ENCODE peak calls at places on chromosomes 3 and 15, in five cellular contexts. One of them, this sample, is unnamed.

GRCh38 chr3:84905556-84905920 is 53.3 kb upstream of the CADM2 start:
- DNase-seq in NCI-H1417: no peak
- DNase-seq in activated T-helper 2 cell treated with anti-CD3 and anti-CD28 coated beads, Interferon-gamma antibody, Interleukin-2, Interleukin-4, amounts not matched to agents 10 μg/mL and 5 μg/mL and 100 μg/mL, durations not matched to agents 14 hours and 24 hours and 36 hours: no peak
- DNase-seq in iPS DF 19.7: no peak
- DNase-seq in left kidney: no peak
- DNase-seq in this sample: no peak

GRCh38 chr15:72562878-72563277 is 88.7 kb downstream of the ARIH1 start:
- DNase-seq in NCI-H1417: no peak
- DNase-seq in iPS DF 19.7: no peak
- DNase-seq in activated T-helper 2 cell treated with anti-CD3 and anti-CD28 coated beads, Interferon-gamma antibody, Interleukin-2, Interleukin-4, amounts not matched to agents 10 μg/mL and 5 μg/mL and 100 μg/mL, durations not matched to agents 14 hours and 24 hours and 36 hours: no peak
- DNase-seq in left kidney: no peak
- DNase-seq in this sample: no peak

GRCh38 chr15:60396964-60397771 is 618 bp downstream of the ANXA2 start:
- DNase-seq in left kidney: peak
- DNase-seq in iPS DF 19.7: no peak
- DNase-seq in activated T-helper 2 cell treated with anti-CD3 and anti-CD28 coated beads, Interferon-gamma antibody, Interleukin-2, Interleukin-4, amounts not matched to agents 10 μg/mL and 5 μg/mL and 100 μg/mL, durations not matched to agents 14 hours and 24 hours and 36 hours: peak
- DNase-seq in NCI-H1417: no peak
- DNase-seq in this sample: peak

GRCh38 chr3:177195941-177196472 is 1.3 kb downstream of the TBL1XR1 start:
- DNase-seq in NCI-H1417: peak
- DNase-seq in left kidney: no peak
- DNase-seq in activated T-helper 2 cell treated with anti-CD3 and anti-CD28 coated beads, Interferon-gamma antibody, Interleukin-2, Interleukin-4, amounts not matched to agents 10 μg/mL and 5 μg/mL and 100 μg/mL, durations not matched to agents 14 hours and 24 hours and 36 hours: no peak
- DNase-seq in iPS DF 19.7: no peak
- DNase-seq in this sample: peak

GRCh38 chr15:65392368-65392767 is 14.6 kb upstream of the IGDCC3 start:
- DNase-seq in NCI-H1417: no peak
- DNase-seq in left kidney: no peak
- DNase-seq in activated T-helper 2 cell treated with anti-CD3 and anti-CD28 coated beads, Interferon-gamma antibody, Interleukin-2, Interleukin-4, amounts not matched to agents 10 μg/mL and 5 μg/mL and 100 μg/mL, durations not matched to agents 14 hours and 24 hours and 36 hours: no peak
- DNase-seq in iPS DF 19.7: no peak
- DNase-seq in this sample: no peak

GRCh38 chr3:169809230-169809795 is 3.4 kb upstream of the LRRIQ4 start:
- DNase-seq in iPS DF 19.7: no peak
- DNase-seq in left kidney: no peak
- DNase-seq in activated T-helper 2 cell treated with anti-CD3 and anti-CD28 coated beads, Interferon-gamma antibody, Interleukin-2, Interleukin-4, amounts not matched to agents 10 μg/mL and 5 μg/mL and 100 μg/mL, durations not matched to agents 14 hours and 24 hours and 36 hours: no peak
- DNase-seq in NCI-H1417: no peak
- DNase-seq in this sample: no peak

GRCh38 chr3:120559228-120560061 is 36.7 kb upstream of the NDUFB4 start:
- DNase-seq in NCI-H1417: peak
- DNase-seq in iPS DF 19.7: no peak
- DNase-seq in activated T-helper 2 cell treated with anti-CD3 and anti-CD28 coated beads, Interferon-gamma antibody, Interleukin-2, Interleukin-4, amounts not matched to agents 10 μg/mL and 5 μg/mL and 100 μg/mL, durations not matched to agents 14 hours and 24 hours and 36 hours: no peak
- DNase-seq in left kidney: peak
- DNase-seq in this sample: no peak

GRCh38 chr3:181710581-181711255 is 1.0 kb upstream of the SOX2 start:
- DNase-seq in iPS DF 19.7: no peak
- DNase-seq in NCI-H1417: peak
- DNase-seq in activated T-helper 2 cell treated with anti-CD3 and anti-CD28 coated beads, Interferon-gamma antibody, Interleukin-2, Interleukin-4, amounts not matched to agents 10 μg/mL and 5 μg/mL and 100 μg/mL, durations not matched to agents 14 hours and 24 hours and 36 hours: no peak
- DNase-seq in left kidney: peak
- DNase-seq in this sample: no peak

GRCh38 chr15:39944711-39945110 is 10.8 kb downstream of the EIF2AK4 start:
- DNase-seq in iPS DF 19.7: no peak
- DNase-seq in NCI-H1417: no peak
- DNase-seq in left kidney: no peak
- DNase-seq in activated T-helper 2 cell treated with anti-CD3 and anti-CD28 coated beads, Interferon-gamma antibody, Interleukin-2, Interleukin-4, amounts not matched to agents 10 μg/mL and 5 μg/mL and 100 μg/mL, durations not matched to agents 14 hours and 24 hours and 36 hours: no peak
- DNase-seq in this sample: no peak

GRCh38 chr3:40725026-40725425 is 200.3 kb downstream of the ZNF621 start:
- DNase-seq in NCI-H1417: peak
- DNase-seq in iPS DF 19.7: no peak
- DNase-seq in left kidney: no peak
- DNase-seq in activated T-helper 2 cell treated with anti-CD3 and anti-CD28 coated beads, Interferon-gamma antibody, Interleukin-2, Interleukin-4, amounts not matched to agents 10 μg/mL and 5 μg/mL and 100 μg/mL, durations not matched to agents 14 hours and 24 hours and 36 hours: no peak
- DNase-seq in this sample: no peak

GRCh38 chr3:148991219-148992026 is at the start of gene GYG1:
- DNase-seq in iPS DF 19.7: peak
- DNase-seq in activated T-helper 2 cell treated with anti-CD3 and anti-CD28 coated beads, Interferon-gamma antibody, Interleukin-2, Interleukin-4, amounts not matched to agents 10 μg/mL and 5 μg/mL and 100 μg/mL, durations not matched to agents 14 hours and 24 hours and 36 hours: peak
- DNase-seq in left kidney: peak
- DNase-seq in NCI-H1417: peak
- DNase-seq in this sample: peak

GRCh38 chr15:67051088-67051659 is 14.2 kb upstream of the SMAD3 start:
- DNase-seq in activated T-helper 2 cell treated with anti-CD3 and anti-CD28 coated beads, Interferon-gamma antibody, Interleukin-2, Interleukin-4, amounts not matched to agents 10 μg/mL and 5 μg/mL and 100 μg/mL, durations not matched to agents 14 hours and 24 hours and 36 hours: no peak
- DNase-seq in NCI-H1417: no peak
- DNase-seq in left kidney: no peak
- DNase-seq in iPS DF 19.7: no peak
- DNase-seq in this sample: no peak

GRCh38 chr15:81502436-81502835 is 128.4 kb upstream of the TMC3 start:
- DNase-seq in iPS DF 19.7: no peak
- DNase-seq in NCI-H1417: no peak
- DNase-seq in left kidney: no peak
- DNase-seq in activated T-helper 2 cell treated with anti-CD3 and anti-CD28 coated beads, Interferon-gamma antibody, Interleukin-2, Interleukin-4, amounts not matched to agents 10 μg/mL and 5 μg/mL and 100 μg/mL, durations not matched to agents 14 hours and 24 hours and 36 hours: no peak
- DNase-seq in this sample: no peak

GRCh38 chr15:96345560-96346389 is 15.3 kb downstream of the NR2F2 start:
- DNase-seq in iPS DF 19.7: no peak
- DNase-seq in left kidney: peak
- DNase-seq in NCI-H1417: peak
- DNase-seq in activated T-helper 2 cell treated with anti-CD3 and anti-CD28 coated beads, Interferon-gamma antibody, Interleukin-2, Interleukin-4, amounts not matched to agents 10 μg/mL and 5 μg/mL and 100 μg/mL, durations not matched to agents 14 hours and 24 hours and 36 hours: no peak
- DNase-seq in this sample: no peak

GRCh38 chr3:5554245-5554747 is 366.8 kb downstream of the EDEM1 start:
- DNase-seq in NCI-H1417: no peak
- DNase-seq in activated T-helper 2 cell treated with anti-CD3 and anti-CD28 coated beads, Interferon-gamma antibody, Interleukin-2, Interleukin-4, amounts not matched to agents 10 μg/mL and 5 μg/mL and 100 μg/mL, durations not matched to agents 14 hours and 24 hours and 36 hours: no peak
- DNase-seq in iPS DF 19.7: no peak
- DNase-seq in left kidney: no peak
- DNase-seq in this sample: no peak

GRCh38 chr15:35206060-35206675 is 121.1 kb upstream of the NANOGP8 start:
- DNase-seq in left kidney: no peak
- DNase-seq in NCI-H1417: no peak
- DNase-seq in iPS DF 19.7: no peak
- DNase-seq in activated T-helper 2 cell treated with anti-CD3 and anti-CD28 coated beads, Interferon-gamma antibody, Interleukin-2, Interleukin-4, amounts not matched to agents 10 μg/mL and 5 μg/mL and 100 μg/mL, durations not matched to agents 14 hours and 24 hours and 36 hours: no peak
- DNase-seq in this sample: no peak

GRCh38 chr15:74403981-74404563 is 29.7 kb downstream of the SEMA7A start:
- DNase-seq in NCI-H1417: no peak
- DNase-seq in iPS DF 19.7: no peak
- DNase-seq in activated T-helper 2 cell treated with anti-CD3 and anti-CD28 coated beads, Interferon-gamma antibody, Interleukin-2, Interleukin-4, amounts not matched to agents 10 μg/mL and 5 μg/mL and 100 μg/mL, durations not matched to agents 14 hours and 24 hours and 36 hours: no peak
- DNase-seq in left kidney: peak
- DNase-seq in this sample: no peak

GRCh38 chr3:116440196-116440595 is 5.1 kb downstream of the LSAMP start:
- DNase-seq in activated T-helper 2 cell treated with anti-CD3 and anti-CD28 coated beads, Interferon-gamma antibody, Interleukin-2, Interleukin-4, amounts not matched to agents 10 μg/mL and 5 μg/mL and 100 μg/mL, durations not matched to agents 14 hours and 24 hours and 36 hours: no peak
- DNase-seq in NCI-H1417: no peak
- DNase-seq in iPS DF 19.7: no peak
- DNase-seq in left kidney: no peak
- DNase-seq in this sample: no peak

GRCh38 chr15:66126057-66126855 is 127.3 kb downstream of the MEGF11 start:
- DNase-seq in left kidney: peak
- DNase-seq in activated T-helper 2 cell treated with anti-CD3 and anti-CD28 coated beads, Interferon-gamma antibody, Interleukin-2, Interleukin-4, amounts not matched to agents 10 μg/mL and 5 μg/mL and 100 μg/mL, durations not matched to agents 14 hours and 24 hours and 36 hours: no peak
- DNase-seq in iPS DF 19.7: no peak
- DNase-seq in NCI-H1417: peak
- DNase-seq in this sample: no peak

GRCh38 chr3:87361956-87362355 is 85.6 kb upstream of the POU1F1 start:
- DNase-seq in iPS DF 19.7: no peak
- DNase-seq in NCI-H1417: no peak
- DNase-seq in left kidney: no peak
- DNase-seq in activated T-helper 2 cell treated with anti-CD3 and anti-CD28 coated beads, Interferon-gamma antibody, Interleukin-2, Interleukin-4, amounts not matched to agents 10 μg/mL and 5 μg/mL and 100 μg/mL, durations not matched to agents 14 hours and 24 hours and 36 hours: no peak
- DNase-seq in this sample: no peak

GRCh38 chr3:46904303-46905190 is 27.0 kb downstream of the PTH1R start:
- DNase-seq in left kidney: no peak
- DNase-seq in activated T-helper 2 cell treated with anti-CD3 and anti-CD28 coated beads, Interferon-gamma antibody, Interleukin-2, Interleukin-4, amounts not matched to agents 10 μg/mL and 5 μg/mL and 100 μg/mL, durations not matched to agents 14 hours and 24 hours and 36 hours: no peak
- DNase-seq in NCI-H1417: no peak
- DNase-seq in iPS DF 19.7: no peak
- DNase-seq in this sample: no peak

GRCh38 chr15:80588801-80589200 is 106.3 kb upstream of the ABHD17C start:
- DNase-seq in left kidney: no peak
- DNase-seq in activated T-helper 2 cell treated with anti-CD3 and anti-CD28 coated beads, Interferon-gamma antibody, Interleukin-2, Interleukin-4, amounts not matched to agents 10 μg/mL and 5 μg/mL and 100 μg/mL, durations not matched to agents 14 hours and 24 hours and 36 hours: no peak
- DNase-seq in iPS DF 19.7: no peak
- DNase-seq in NCI-H1417: no peak
- DNase-seq in this sample: no peak

GRCh38 chr3:132723551-132723950 is 1.3 kb upstream of the NPHP3 start:
- DNase-seq in activated T-helper 2 cell treated with anti-CD3 and anti-CD28 coated beads, Interferon-gamma antibody, Interleukin-2, Interleukin-4, amounts not matched to agents 10 μg/mL and 5 μg/mL and 100 μg/mL, durations not matched to agents 14 hours and 24 hours and 36 hours: no peak
- DNase-seq in NCI-H1417: no peak
- DNase-seq in left kidney: no peak
- DNase-seq in iPS DF 19.7: no peak
- DNase-seq in this sample: no peak

GRCh38 chr15:31256385-31257265 is 70.0 kb upstream of the KLF13 start:
- DNase-seq in left kidney: no peak
- DNase-seq in iPS DF 19.7: no peak
- DNase-seq in activated T-helper 2 cell treated with anti-CD3 and anti-CD28 coated beads, Interferon-gamma antibody, Interleukin-2, Interleukin-4, amounts not matched to agents 10 μg/mL and 5 μg/mL and 100 μg/mL, durations not matched to agents 14 hours and 24 hours and 36 hours: no peak
- DNase-seq in NCI-H1417: no peak
- DNase-seq in this sample: no peak

GRCh38 chr15:100767002-100767825 is 112.4 kb upstream of the ALDH1A3 start:
- DNase-seq in activated T-helper 2 cell treated with anti-CD3 and anti-CD28 coated beads, Interferon-gamma antibody, Interleukin-2, Interleukin-4, amounts not matched to agents 10 μg/mL and 5 μg/mL and 100 μg/mL, durations not matched to agents 14 hours and 24 hours and 36 hours: no peak
- DNase-seq in NCI-H1417: no peak
- DNase-seq in iPS DF 19.7: no peak
- DNase-seq in left kidney: no peak
- DNase-seq in this sample: no peak

GRCh38 chr3:8110966-8111798 is 390.4 kb upstream of the LMCD1 start:
- DNase-seq in NCI-H1417: peak
- DNase-seq in iPS DF 19.7: peak
- DNase-seq in left kidney: peak
- DNase-seq in activated T-helper 2 cell treated with anti-CD3 and anti-CD28 coated beads, Interferon-gamma antibody, Interleukin-2, Interleukin-4, amounts not matched to agents 10 μg/mL and 5 μg/mL and 100 μg/mL, durations not matched to agents 14 hours and 24 hours and 36 hours: peak
- DNase-seq in this sample: peak

GRCh38 chr3:188926741-188927650 is 244.8 kb upstream of the TPRG1 start:
- DNase-seq in activated T-helper 2 cell treated with anti-CD3 and anti-CD28 coated beads, Interferon-gamma antibody, Interleukin-2, Interleukin-4, amounts not matched to agents 10 μg/mL and 5 μg/mL and 100 μg/mL, durations not matched to agents 14 hours and 24 hours and 36 hours: no peak
- DNase-seq in iPS DF 19.7: no peak
- DNase-seq in left kidney: peak
- DNase-seq in NCI-H1417: no peak
- DNase-seq in this sample: no peak

GRCh38 chr3:30169459-30169858 is 436.9 kb upstream of the TGFBR2 start:
- DNase-seq in activated T-helper 2 cell treated with anti-CD3 and anti-CD28 coated beads, Interferon-gamma antibody, Interleukin-2, Interleukin-4, amounts not matched to agents 10 μg/mL and 5 μg/mL and 100 μg/mL, durations not matched to agents 14 hours and 24 hours and 36 hours: no peak
- DNase-seq in NCI-H1417: peak
- DNase-seq in iPS DF 19.7: no peak
- DNase-seq in left kidney: no peak
- DNase-seq in this sample: no peak

GRCh38 chr3:133964547-133964946 is 65.2 kb downstream of the SLCO2A1 start:
- DNase-seq in left kidney: no peak
- DNase-seq in NCI-H1417: no peak
- DNase-seq in iPS DF 19.7: no peak
- DNase-seq in activated T-helper 2 cell treated with anti-CD3 and anti-CD28 coated beads, Interferon-gamma antibody, Interleukin-2, Interleukin-4, amounts not matched to agents 10 μg/mL and 5 μg/mL and 100 μg/mL, durations not matched to agents 14 hours and 24 hours and 36 hours: no peak
- DNase-seq in this sample: no peak

GRCh38 chr3:192011137-192011536 is 550.2 kb downstream of the PYDC2 start:
- DNase-seq in NCI-H1417: no peak
- DNase-seq in activated T-helper 2 cell treated with anti-CD3 and anti-CD28 coated beads, Interferon-gamma antibody, Interleukin-2, Interleukin-4, amounts not matched to agents 10 μg/mL and 5 μg/mL and 100 μg/mL, durations not matched to agents 14 hours and 24 hours and 36 hours: no peak
- DNase-seq in left kidney: no peak
- DNase-seq in iPS DF 19.7: no peak
- DNase-seq in this sample: no peak

GRCh38 chr3:139657434-139657833 is 20.3 kb downstream of the NMNAT3 start:
- DNase-seq in NCI-H1417: no peak
- DNase-seq in activated T-helper 2 cell treated with anti-CD3 and anti-CD28 coated beads, Interferon-gamma antibody, Interleukin-2, Interleukin-4, amounts not matched to agents 10 μg/mL and 5 μg/mL and 100 μg/mL, durations not matched to agents 14 hours and 24 hours and 36 hours: no peak
- DNase-seq in iPS DF 19.7: no peak
- DNase-seq in left kidney: no peak
- DNase-seq in this sample: no peak

GRCh38 chr3:194587438-194587931 is 45.7 kb downstream of the TMEM44 start:
- DNase-seq in NCI-H1417: no peak
- DNase-seq in activated T-helper 2 cell treated with anti-CD3 and anti-CD28 coated beads, Interferon-gamma antibody, Interleukin-2, Interleukin-4, amounts not matched to agents 10 μg/mL and 5 μg/mL and 100 μg/mL, durations not matched to agents 14 hours and 24 hours and 36 hours: no peak
- DNase-seq in left kidney: no peak
- DNase-seq in iPS DF 19.7: no peak
- DNase-seq in this sample: no peak

GRCh38 chr15:55661431-55661830 is 73.3 kb upstream of the PYGO1 start:
- DNase-seq in activated T-helper 2 cell treated with anti-CD3 and anti-CD28 coated beads, Interferon-gamma antibody, Interleukin-2, Interleukin-4, amounts not matched to agents 10 μg/mL and 5 μg/mL and 100 μg/mL, durations not matched to agents 14 hours and 24 hours and 36 hours: no peak
- DNase-seq in NCI-H1417: no peak
- DNase-seq in left kidney: peak
- DNase-seq in iPS DF 19.7: peak
- DNase-seq in this sample: no peak

GRCh38 chr3:110314512-110315114 is 757.0 kb upstream of the NECTIN3 start:
- DNase-seq in activated T-helper 2 cell treated with anti-CD3 and anti-CD28 coated beads, Interferon-gamma antibody, Interleukin-2, Interleukin-4, amounts not matched to agents 10 μg/mL and 5 μg/mL and 100 μg/mL, durations not matched to agents 14 hours and 24 hours and 36 hours: peak
- DNase-seq in NCI-H1417: peak
- DNase-seq in iPS DF 19.7: peak
- DNase-seq in left kidney: peak
- DNase-seq in this sample: peak

GRCh38 chr15:71237456-71238188 is 122.4 kb downstream of the THSD4 start:
- DNase-seq in activated T-helper 2 cell treated with anti-CD3 and anti-CD28 coated beads, Interferon-gamma antibody, Interleukin-2, Interleukin-4, amounts not matched to agents 10 μg/mL and 5 μg/mL and 100 μg/mL, durations not matched to agents 14 hours and 24 hours and 36 hours: no peak
- DNase-seq in iPS DF 19.7: no peak
- DNase-seq in NCI-H1417: peak
- DNase-seq in left kidney: peak
- DNase-seq in this sample: no peak

This sample was measured in T-cell.